ENCODE peak calls at places on chromosomes 11 and 22, in eight cellular contexts. A, C, O, I, R, U, M and G are unnamed samples.

GRCh38 chr22:45903355-45904149 is 73.4 kb downstream of the WNT7B start:
- DNase-seq in A (no peak), C (peak; percentile 12), O (peak; percentile 7), I (peak; percentile 48), R (no peak), U (no peak), M (peak; percentile 51), G (no peak)

GRCh38 chr11:127420139-127420538 is 419.6 kb upstream of the KIRREL3 start:
- DNase-seq in A (no peak), C (no peak), O (no peak), I (no peak), R (no peak), U (no peak), M (no peak), G (no peak)

GRCh38 chr11:68468217-68468828 is 7.8 kb downstream of the PPP6R3 start:
- DNase-seq in A (no peak), C (no peak), O (peak; percentile 48), I (no peak), R (no peak), U (no peak), M (no peak), G (peak; percentile 53)

GRCh38 chr22:38549106-38549884 is 20.7 kb downstream of the DMC1 start:
- DNase-seq in A (no peak), C (no peak), O (no peak), I (no peak), R (no peak), U (no peak), M (peak; percentile 13), G (peak; percentile 36)

GRCh38 chr11:15907806-15908205 is 448.5 kb downstream of the SOX6 start:
- DNase-seq in A (no peak), C (no peak), O (no peak), I (no peak), R (no peak), U (no peak), M (no peak), G (no peak)

GRCh38 chr11:62540804-62541671 is 5.6 kb downstream of the AHNAK start:
- DNase-seq in A (no peak), C (no peak), O (peak; percentile 65), I (peak; percentile 33), R (no peak), U (no peak), M (no peak), G (peak; percentile 74)

GRCh38 chr11:36409152-36409713 is 100.8 kb downstream of the TRAF6 start:
- DNase-seq in A (no peak), C (no peak), O (peak; percentile 49), I (peak; percentile 17), R (no peak), U (no peak), M (no peak), G (no peak)

GRCh38 chr22:46807458-46807857 is 45.0 kb downstream of the TBC1D22A start:
- DNase-seq in A (no peak), C (no peak), O (no peak), I (no peak), R (no peak), U (no peak), M (no peak), G (no peak)

GRCh38 chr22:41106122-41106968 is 14.0 kb downstream of the EP300 start:
- DNase-seq in A (no peak), C (no peak), O (peak; percentile 21), I (peak; percentile 66), R (no peak), U (no peak), M (no peak), G (no peak)

GRCh38 chr11:82046778-82047177 is 686.9 kb downstream of the FAM181B start:
- DNase-seq in A (no peak), C (no peak), O (no peak), I (peak; percentile 53), R (no peak), U (no peak), M (no peak), G (no peak)

GRCh38 chr11:11407065-11407737 is 54.2 kb upstream of the CSNK2A3 start:
- DNase-seq in A (no peak), C (no peak), O (no peak), I (peak; percentile 43), R (no peak), U (peak; percentile 65), M (no peak), G (no peak)

GRCh38 chr11:27468209-27468608 is 4.4 kb downstream of the LGR4 start:
- DNase-seq in A (no peak), C (peak; percentile 51), O (no peak), I (peak; percentile 67), R (no peak), U (no peak), M (peak; percentile 65), G (no peak)

GRCh38 chr11:19571906-19572305 is 140.7 kb upstream of the NAV2 start:
- DNase-seq in A (no peak), C (no peak), O (no peak), I (no peak), R (no peak), U (no peak), M (no peak), G (no peak)

GRCh38 chr11:11972148-11972547 is 36.3 kb downstream of the DKK3 start:
- DNase-seq in A (no peak), C (no peak), O (no peak), I (no peak), R (no peak), U (no peak), M (no peak), G (no peak)

GRCh38 chr22:43136255-43136654 is 6.9 kb downstream of the MCAT start:
- DNase-seq in A (peak; percentile 61), C (no peak), O (peak; percentile 61), I (peak; percentile 34), R (no peak), U (peak; percentile 71), M (no peak), G (peak; percentile 83)

GRCh38 chr11:612201-612960 is 3.4 kb downstream of the IRF7 start:
- DNase-seq in A (peak; percentile 80), C (no peak), O (peak; percentile 47), I (peak; percentile 29), R (no peak), U (peak; percentile 63), M (no peak), G (no peak)

GRCh38 chr22:49381595-49382450 is 445.9 kb downstream of the BRD1 start:
- DNase-seq in A (no peak), C (no peak), O (no peak), I (no peak), R (no peak), U (no peak), M (no peak), G (no peak)

GRCh38 chr11:40306938-40307548 is 1152.4 kb downstream of the LRRC4C start:
- DNase-seq in A (no peak), C (no peak), O (no peak), I (peak; percentile 65), R (peak; percentile 42), U (no peak), M (peak; percentile 78), G (peak; percentile 38)
- TF ChIP-seq CTCF in A (peak; percentile 66), C (peak; percentile 81), O (peak; percentile 21), I (peak; percentile 79), R (peak; percentile 81), U (peak; percentile 51), M (peak; percentile 67), G (peak; percentile 41)

GRCh38 chr11:119830400-119830799 is 101.4 kb upstream of the NECTIN1 start:
- DNase-seq in A (no peak), C (no peak), O (no peak), I (no peak), R (no peak), U (peak; percentile 0), M (no peak), G (no peak)

GRCh38 chr11:119829407-119829806 is 100.4 kb upstream of the NECTIN1 start:
- DNase-seq in A (no peak), C (no peak), O (no peak), I (no peak), R (no peak), U (peak; percentile 12), M (no peak), G (no peak)

GRCh38 chr11:119828011-119828410 is 99.0 kb upstream of the NECTIN1 start:
- DNase-seq in A (no peak), C (no peak), O (no peak), I (no peak), R (no peak), U (peak; percentile 10), M (no peak), G (no peak)

GRCh38 chr11:119828819-119829218 is 99.8 kb upstream of the NECTIN1 start:
- DNase-seq in A (no peak), C (no peak), O (no peak), I (no peak), R (no peak), U (no peak), M (no peak), G (no peak)

GRCh38 chr11:119827113-119827512 is 98.1 kb upstream of the NECTIN1 start:
- DNase-seq in A (no peak), C (no peak), O (no peak), I (no peak), R (no peak), U (peak; percentile 1), M (no peak), G (no peak)
- TF ChIP-seq CTCF in A (no peak), C (no peak), O (no peak), I (no peak), R (no peak), U (no peak), M (no peak), G (no peak)

GRCh38 chr22:22558972-22559603 is at the start of gene PRAME:
- DNase-seq in A (peak; percentile 94), C (no peak), O (peak; percentile 93), I (peak; percentile 55), R (no peak), U (peak; percentile 74), M (peak; percentile 8), G (peak; percentile 91)
- TF ChIP-seq CTCF in A (peak; percentile 94), C (peak; percentile 39), O (peak; percentile 95), I (peak; percentile 72), R (peak; percentile 82), U (peak; percentile 65), M (peak; percentile 26), G (peak; percentile 69)

DNA sequence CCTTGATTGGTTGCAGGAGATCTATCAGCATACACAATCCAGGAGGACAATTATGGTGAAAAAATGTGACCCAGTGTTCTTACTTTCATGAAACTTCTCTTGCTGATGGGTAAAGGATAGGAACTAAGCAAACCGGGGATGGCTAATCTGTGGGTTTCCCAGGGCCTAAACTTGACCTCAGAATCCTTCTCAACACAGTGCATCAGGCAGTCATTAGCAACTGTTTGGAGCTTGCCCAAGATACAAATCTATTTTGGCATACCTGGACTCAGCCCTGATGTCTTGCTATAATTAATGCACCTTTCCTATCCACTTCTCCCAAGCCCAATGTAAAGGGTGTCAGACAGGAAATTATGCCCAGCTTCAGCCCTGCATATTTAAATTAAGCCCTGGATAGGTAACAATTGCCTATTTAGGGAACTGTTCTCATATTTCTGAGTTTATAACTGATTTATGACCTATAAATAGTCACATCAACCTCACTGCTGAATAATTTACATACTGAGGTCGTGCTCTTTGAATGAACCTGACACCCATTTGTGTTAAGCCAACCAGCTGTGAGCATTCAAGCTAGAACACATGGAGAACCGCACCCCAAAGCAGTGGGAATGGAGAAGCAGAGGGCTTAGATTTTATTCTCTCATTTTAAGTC is 9.2 kb upstream of the PHF21A start:
- DNase-seq in A (no peak), C (no peak), O (no peak), I (no peak), R (no peak), U (no peak), M (no peak), G (no peak)
- TF ChIP-seq CTCF in A (no peak), C (no peak), O (no peak), I (no peak), R (no peak), U (no peak), M (no peak), G (no peak)

GRCh38 chr22:19375435-19375834 is 56.1 kb downstream of the HIRA start:
- DNase-seq in A (no peak), C (no peak), O (no peak), I (no peak), R (no peak), U (no peak), M (no peak), G (no peak)
- TF ChIP-seq CTCF in A (no peak), C (no peak), O (no peak), I (no peak), R (no peak), U (no peak), M (no peak), G (no peak)